ENCODE peak calls at places on chromosomes 3 and 15, in seven cellular contexts. One of them, this sample, is unnamed.

GRCh38 chr3:185153861-185154629 is 1.2 kb upstream of the C3orf70 start:
- DNase-seq in fibroblast of lung: no peak
- DNase-seq in GM23338: peak
- DNase-seq in H1: peak
- DNase-seq in neural progenitor cell: peak
- DNase-seq in K562: no peak
- DNase-seq in HepG2: peak
- DNase-seq in this sample: no peak

GRCh38 chr3:52090620-52091468 is 34.5 kb upstream of the DUSP7 start:
- DNase-seq in fibroblast of lung: peak
- DNase-seq in neural progenitor cell: peak
- DNase-seq in K562: peak
- DNase-seq in GM23338: peak
- DNase-seq in HepG2: no peak
- DNase-seq in H1: no peak
- DNase-seq in this sample: no peak

GRCh38 chr15:64667736-64668161 is 107.6 kb downstream of the RBPMS2 start:
- DNase-seq in HepG2: no peak
- DNase-seq in H1: no peak
- DNase-seq in fibroblast of lung: peak
- DNase-seq in K562: no peak
- DNase-seq in neural progenitor cell: no peak
- DNase-seq in GM23338: peak
- DNase-seq in this sample: peak

GRCh38 chr3:141575879-141576743 is 89.3 kb downstream of the RASA2 start:
- DNase-seq in neural progenitor cell: no peak
- DNase-seq in HepG2: peak
- DNase-seq in K562: no peak
- DNase-seq in fibroblast of lung: peak
- DNase-seq in GM23338: peak
- DNase-seq in H1: no peak
- DNase-seq in this sample: peak

GRCh38 chr3:185813205-185813604 is 11.6 kb downstream of the IGF2BP2 start:
- DNase-seq in K562: no peak
- DNase-seq in HepG2: no peak
- DNase-seq in GM23338: no peak
- DNase-seq in H1: no peak
- DNase-seq in fibroblast of lung: no peak
- DNase-seq in neural progenitor cell: no peak
- DNase-seq in this sample: peak

GRCh38 chr3:169662215-169663070 is 1.1 kb downstream of the MECOM start:
- DNase-seq in neural progenitor cell: peak
- DNase-seq in K562: peak
- DNase-seq in H1: peak
- DNase-seq in HepG2: peak
- DNase-seq in fibroblast of lung: peak
- DNase-seq in GM23338: peak
- DNase-seq in this sample: peak

GRCh38 chr3:182389041-182389815 is 404.1 kb upstream of the ATP11B start:
- DNase-seq in fibroblast of lung: peak
- DNase-seq in neural progenitor cell: no peak
- DNase-seq in H1: no peak
- DNase-seq in HepG2: no peak
- DNase-seq in GM23338: no peak
- DNase-seq in K562: no peak
- DNase-seq in this sample: no peak

GRCh38 chr15:80615783-80616391 is 79.2 kb upstream of the ABHD17C start:
- DNase-seq in fibroblast of lung: peak
- DNase-seq in H1: no peak
- DNase-seq in neural progenitor cell: no peak
- DNase-seq in K562: no peak
- DNase-seq in GM23338: no peak
- DNase-seq in HepG2: peak
- DNase-seq in this sample: peak

GRCh38 chr3:52872245-52872644 is 25.1 kb downstream of the STIMATE start:
- DNase-seq in fibroblast of lung: no peak
- DNase-seq in neural progenitor cell: no peak
- DNase-seq in K562: no peak
- DNase-seq in HepG2: no peak
- DNase-seq in GM23338: no peak
- DNase-seq in H1: no peak
- DNase-seq in this sample: no peak

GRCh38 chr3:37752661-37753055 is 109.0 kb upstream of the CTDSPL start:
- DNase-seq in K562: no peak
- DNase-seq in GM23338: no peak
- DNase-seq in neural progenitor cell: no peak
- DNase-seq in HepG2: no peak
- DNase-seq in fibroblast of lung: no peak
- DNase-seq in H1: no peak
- DNase-seq in this sample: no peak

GRCh38 chr3:71580636-71581215 is 2.8 kb downstream of the FOXP1 start:
- DNase-seq in HepG2: no peak
- DNase-seq in GM23338: peak
- DNase-seq in neural progenitor cell: peak
- DNase-seq in H1: no peak
- DNase-seq in fibroblast of lung: peak
- DNase-seq in K562: no peak
- DNase-seq in this sample: peak
- H3K27ac ChIP-seq in HepG2: peak
- H3K27ac ChIP-seq in GM23338: no peak
- H3K27ac ChIP-seq in neural progenitor cell: no peak
- H3K27ac ChIP-seq in H1: no peak
- H3K27ac ChIP-seq in fibroblast of lung: peak
- H3K27ac ChIP-seq in K562: no peak
- H3K27ac ChIP-seq in this sample: peak

GRCh38 chr3:62372621-62373041 is 719 bp downstream of the FEZF2 start:
- DNase-seq in fibroblast of lung: peak
- DNase-seq in neural progenitor cell: peak
- DNase-seq in K562: no peak
- DNase-seq in H1: no peak
- DNase-seq in GM23338: no peak
- DNase-seq in HepG2: no peak
- DNase-seq in this sample: no peak

GRCh38 chr3:62375655-62376054 is 2.3 kb upstream of the FEZF2 start:
- DNase-seq in K562: no peak
- DNase-seq in GM23338: peak
- DNase-seq in H1: no peak
- DNase-seq in HepG2: no peak
- DNase-seq in neural progenitor cell: peak
- DNase-seq in fibroblast of lung: no peak
- DNase-seq in this sample: no peak

GRCh38 chr3:62373215-62373614 is at the start of gene FEZF2:
- DNase-seq in GM23338: peak
- DNase-seq in K562: no peak
- DNase-seq in H1: peak
- DNase-seq in HepG2: no peak
- DNase-seq in fibroblast of lung: no peak
- DNase-seq in neural progenitor cell: peak
- DNase-seq in this sample: no peak

GRCh38 chr3:62374375-62374876 is 1.1 kb upstream of the FEZF2 start:
- DNase-seq in HepG2: no peak
- DNase-seq in neural progenitor cell: peak
- DNase-seq in H1: no peak
- DNase-seq in GM23338: peak
- DNase-seq in fibroblast of lung: peak
- DNase-seq in K562: no peak
- DNase-seq in this sample: peak

GRCh38 chr3:62373714-62374333 is 474 bp upstream of the FEZF2 start:
- DNase-seq in HepG2: no peak
- DNase-seq in K562: no peak
- DNase-seq in fibroblast of lung: no peak
- DNase-seq in GM23338: peak
- DNase-seq in neural progenitor cell: peak
- DNase-seq in H1: peak
- DNase-seq in this sample: no peak
- TF ChIP-seq EZH2 in HepG2: no peak
- TF ChIP-seq EZH2 in K562: no peak
- TF ChIP-seq EZH2 in fibroblast of lung: peak
- TF ChIP-seq EZH2 in GM23338: no peak
- TF ChIP-seq EZH2 in neural progenitor cell: peak
- TF ChIP-seq EZH2 in H1: peak
- TF ChIP-seq EZH2 in this sample: peak

DNA sequence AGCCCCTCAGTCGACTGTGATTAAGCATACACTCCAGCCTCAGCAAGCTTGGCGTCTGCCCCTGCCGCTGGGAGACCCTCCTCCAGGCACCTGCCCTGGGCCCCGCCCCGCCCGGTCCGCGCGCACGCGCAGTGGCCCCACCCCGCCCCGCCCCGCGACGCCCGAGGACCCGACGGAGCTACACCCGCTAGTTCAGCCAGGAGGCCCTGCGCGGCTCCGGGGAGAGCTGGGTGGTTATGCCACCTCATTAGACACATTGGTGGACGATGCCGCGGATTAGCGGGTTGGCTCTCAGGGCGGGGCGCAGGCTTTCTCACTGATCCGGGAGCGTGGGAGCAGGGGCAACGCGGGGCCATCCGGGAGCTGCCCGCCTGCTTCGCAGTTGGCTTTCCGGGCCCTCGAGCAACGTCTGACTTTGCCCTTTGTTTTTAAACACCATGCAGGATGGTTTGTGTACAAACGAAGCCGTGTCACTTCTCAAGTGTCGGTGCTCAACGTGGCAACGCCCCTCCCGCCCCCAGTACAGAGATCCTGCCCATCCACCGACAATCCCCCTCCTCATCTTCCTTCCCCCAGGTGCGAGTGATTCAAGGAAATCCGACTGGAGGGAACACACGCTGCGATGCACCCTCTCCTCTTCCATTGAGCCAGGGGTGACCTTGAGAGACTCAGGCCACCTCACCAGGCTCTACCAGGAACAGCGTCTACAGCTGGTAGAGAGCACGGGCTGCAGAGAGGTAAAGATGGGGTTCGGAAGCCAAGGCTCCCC is 109.3 kb downstream of the SHQ1 start:
- DNase-seq in GM23338: peak
- DNase-seq in HepG2: no peak
- DNase-seq in H1: peak
- DNase-seq in fibroblast of lung: peak
- DNase-seq in K562: peak
- DNase-seq in neural progenitor cell: peak
- DNase-seq in this sample: peak
- H3K27ac ChIP-seq in GM23338: no peak
- H3K27ac ChIP-seq in HepG2: no peak
- H3K27ac ChIP-seq in H1: no peak
- H3K27ac ChIP-seq in fibroblast of lung: no peak
- H3K27ac ChIP-seq in K562: peak
- H3K27ac ChIP-seq in neural progenitor cell: no peak
- H3K27ac ChIP-seq in this sample: no peak

GRCh38 chr15:78868366-78868765 is 4.3 kb upstream of the MORF4L1 start:
- DNase-seq in H1: no peak
- DNase-seq in GM23338: no peak
- DNase-seq in neural progenitor cell: no peak
- DNase-seq in fibroblast of lung: no peak
- DNase-seq in HepG2: no peak
- DNase-seq in K562: no peak
- DNase-seq in this sample: no peak

GRCh38 chr15:78872155-78872971 is at the start of gene MORF4L1:
- DNase-seq in H1: peak
- DNase-seq in GM23338: peak
- DNase-seq in fibroblast of lung: peak
- DNase-seq in HepG2: peak
- DNase-seq in K562: peak
- DNase-seq in neural progenitor cell: peak
- DNase-seq in this sample: peak

GRCh38 chr15:78866824-78867223 is 5.9 kb upstream of the MORF4L1 start:
- DNase-seq in fibroblast of lung: no peak
- DNase-seq in neural progenitor cell: no peak
- DNase-seq in HepG2: no peak
- DNase-seq in H1: no peak
- DNase-seq in GM23338: no peak
- DNase-seq in K562: no peak
- DNase-seq in this sample: peak
- TF ChIP-seq EZH2 in fibroblast of lung: no peak
- TF ChIP-seq EZH2 in neural progenitor cell: no peak
- TF ChIP-seq EZH2 in HepG2: no peak
- TF ChIP-seq EZH2 in H1: no peak
- TF ChIP-seq EZH2 in GM23338: no peak
- TF ChIP-seq EZH2 in K562: no peak
- TF ChIP-seq EZH2 in this sample: no peak

GRCh38 chr3:15858547-15859506 is 61.0 kb upstream of the ANKRD28 start:
- DNase-seq in fibroblast of lung: peak
- DNase-seq in HepG2: peak
- DNase-seq in neural progenitor cell: peak
- DNase-seq in GM23338: peak
- DNase-seq in K562: peak
- DNase-seq in H1: peak
- DNase-seq in this sample: peak
- H3K27ac ChIP-seq in fibroblast of lung: peak
- H3K27ac ChIP-seq in HepG2: peak
- H3K27ac ChIP-seq in neural progenitor cell: no peak
- H3K27ac ChIP-seq in GM23338: peak
- H3K27ac ChIP-seq in K562: peak
- H3K27ac ChIP-seq in H1: peak
- H3K27ac ChIP-seq in this sample: no peak

GRCh38 chr3:119034256-119035013 is at the start of gene IGSF11:
- DNase-seq in neural progenitor cell: peak
- DNase-seq in HepG2: peak
- DNase-seq in GM23338: peak
- DNase-seq in fibroblast of lung: peak
- DNase-seq in H1: peak
- DNase-seq in K562: no peak
- DNase-seq in this sample: peak
- TF ChIP-seq EZH2 in neural progenitor cell: no peak
- TF ChIP-seq EZH2 in HepG2: no peak
- TF ChIP-seq EZH2 in GM23338: peak
- TF ChIP-seq EZH2 in fibroblast of lung: peak
- TF ChIP-seq EZH2 in H1: peak
- TF ChIP-seq EZH2 in K562: no peak
- TF ChIP-seq EZH2 in this sample: no peak

GRCh38 chr3:45969953-45970352 is 25.7 kb downstream of the FYCO1 start:
- DNase-seq in fibroblast of lung: no peak
- DNase-seq in H1: no peak
- DNase-seq in K562: no peak
- DNase-seq in GM23338: no peak
- DNase-seq in neural progenitor cell: no peak
- DNase-seq in HepG2: no peak
- DNase-seq in this sample: no peak

GRCh38 chr3:45975696-45976095 is 19.9 kb downstream of the FYCO1 start:
- DNase-seq in fibroblast of lung: no peak
- DNase-seq in K562: no peak
- DNase-seq in GM23338: no peak
- DNase-seq in HepG2: no peak
- DNase-seq in H1: no peak
- DNase-seq in neural progenitor cell: no peak
- DNase-seq in this sample: no peak

GRCh38 chr3:45969152-45969551 is 25.9 kb downstream of the CXCR6 start:
- DNase-seq in HepG2: no peak
- DNase-seq in H1: no peak
- DNase-seq in fibroblast of lung: no peak
- DNase-seq in neural progenitor cell: no peak
- DNase-seq in GM23338: no peak
- DNase-seq in K562: no peak
- DNase-seq in this sample: no peak

GRCh38 chr3:45974686-45975085 is 20.9 kb downstream of the FYCO1 start:
- DNase-seq in fibroblast of lung: no peak
- DNase-seq in K562: no peak
- DNase-seq in H1: no peak
- DNase-seq in neural progenitor cell: no peak
- DNase-seq in HepG2: no peak
- DNase-seq in GM23338: no peak
- DNase-seq in this sample: no peak

GRCh38 chr3:45972534-45973402 is 22.9 kb downstream of the FYCO1 start:
- DNase-seq in GM23338: no peak
- DNase-seq in neural progenitor cell: no peak
- DNase-seq in fibroblast of lung: peak
- DNase-seq in K562: no peak
- DNase-seq in HepG2: no peak
- DNase-seq in H1: no peak
- DNase-seq in this sample: peak
- H3K27ac ChIP-seq in GM23338: no peak
- H3K27ac ChIP-seq in neural progenitor cell: no peak
- H3K27ac ChIP-seq in fibroblast of lung: peak
- H3K27ac ChIP-seq in K562: no peak
- H3K27ac ChIP-seq in HepG2: no peak
- H3K27ac ChIP-seq in H1: no peak
- H3K27ac ChIP-seq in this sample: peak